ENCODE peak calls at places on chromosome 13, in eight cellular contexts. One of them, this sample, is unnamed.

GRCh38 chr13:45784755-45785675 is 66.5 kb downstream of the SIAH3 start:
- DNase-seq in fibroblast of mammary gland: no peak
- DNase-seq in T-helper 2 cell: no peak
- DNase-seq in stimulated activated CD4-positive, alpha-beta T cell treated with anti-CD3 and anti-CD28 coated beads, Interleukin-12 subunit alpha, Interleukin-12 subunit beta, amount 100 ng/mL, for 24 hours: no peak
- DNase-seq in activated CD4-positive, alpha-beta T cell treated with anti-CD3 and anti-CD28 coated beads for 36 hours: no peak
- DNase-seq in mammary epithelial cell: peak; percentile 80
- DNase-seq in NCI-H345: no peak
- DNase-seq in mesendoderm: no peak
- DNase-seq in this sample: no peak

GRCh38 chr13:112653821-112654220 is 36.0 kb upstream of the ATP11A start:
- DNase-seq in T-helper 2 cell: no peak
- DNase-seq in activated CD4-positive, alpha-beta T cell treated with anti-CD3 and anti-CD28 coated beads for 36 hours: no peak
- DNase-seq in fibroblast of mammary gland: no peak
- DNase-seq in mammary epithelial cell: no peak
- DNase-seq in NCI-H345: no peak
- DNase-seq in stimulated activated CD4-positive, alpha-beta T cell treated with anti-CD3 and anti-CD28 coated beads, Interleukin-12 subunit alpha, Interleukin-12 subunit beta, amount 100 ng/mL, for 24 hours: no peak
- DNase-seq in mesendoderm: no peak
- DNase-seq in this sample: no peak

GRCh38 chr13:19634129-19634740 is 776 bp downstream of the MPHOSPH8 start:
- DNase-seq in mesendoderm: peak; percentile 57
- DNase-seq in T-helper 2 cell: no peak
- DNase-seq in stimulated activated CD4-positive, alpha-beta T cell treated with anti-CD3 and anti-CD28 coated beads, Interleukin-12 subunit alpha, Interleukin-12 subunit beta, amount 100 ng/mL, for 24 hours: no peak
- DNase-seq in activated CD4-positive, alpha-beta T cell treated with anti-CD3 and anti-CD28 coated beads for 36 hours: no peak
- DNase-seq in fibroblast of mammary gland: peak; percentile 45
- DNase-seq in mammary epithelial cell: peak; percentile 50
- DNase-seq in NCI-H345: peak; percentile 12
- DNase-seq in this sample: no peak

GRCh38 chr13:65834897-65835296 is 1395.2 kb downstream of the PCDH9 start:
- DNase-seq in mesendoderm: no peak
- DNase-seq in T-helper 2 cell: no peak
- DNase-seq in mammary epithelial cell: no peak
- DNase-seq in stimulated activated CD4-positive, alpha-beta T cell treated with anti-CD3 and anti-CD28 coated beads, Interleukin-12 subunit alpha, Interleukin-12 subunit beta, amount 100 ng/mL, for 24 hours: no peak
- DNase-seq in activated CD4-positive, alpha-beta T cell treated with anti-CD3 and anti-CD28 coated beads for 36 hours: no peak
- DNase-seq in fibroblast of mammary gland: peak; percentile 11
- DNase-seq in NCI-H345: no peak
- DNase-seq in this sample: no peak

GRCh38 chr13:32984857-32985626 is 31.2 kb upstream of the KL start:
- DNase-seq in activated CD4-positive, alpha-beta T cell treated with anti-CD3 and anti-CD28 coated beads for 36 hours: peak; percentile 13
- DNase-seq in T-helper 2 cell: no peak
- DNase-seq in stimulated activated CD4-positive, alpha-beta T cell treated with anti-CD3 and anti-CD28 coated beads, Interleukin-12 subunit alpha, Interleukin-12 subunit beta, amount 100 ng/mL, for 24 hours: no peak
- DNase-seq in NCI-H345: peak; percentile 86
- DNase-seq in mammary epithelial cell: no peak
- DNase-seq in fibroblast of mammary gland: peak; percentile 28
- DNase-seq in mesendoderm: no peak
- DNase-seq in this sample: no peak

GRCh38 chr13:93951153-93951552 is 528.3 kb downstream of the DCT start:
- DNase-seq in NCI-H345: peak; percentile 11
- DNase-seq in mammary epithelial cell: no peak
- DNase-seq in fibroblast of mammary gland: peak; percentile 34
- DNase-seq in activated CD4-positive, alpha-beta T cell treated with anti-CD3 and anti-CD28 coated beads for 36 hours: no peak
- DNase-seq in mesendoderm: peak; percentile 10
- DNase-seq in stimulated activated CD4-positive, alpha-beta T cell treated with anti-CD3 and anti-CD28 coated beads, Interleukin-12 subunit alpha, Interleukin-12 subunit beta, amount 100 ng/mL, for 24 hours: no peak
- DNase-seq in T-helper 2 cell: no peak
- DNase-seq in this sample: no peak

GRCh38 chr13:56198350-56198749 is 942.4 kb upstream of the PRR20A start:
- DNase-seq in activated CD4-positive, alpha-beta T cell treated with anti-CD3 and anti-CD28 coated beads for 36 hours: no peak
- DNase-seq in fibroblast of mammary gland: no peak
- DNase-seq in mammary epithelial cell: no peak
- DNase-seq in stimulated activated CD4-positive, alpha-beta T cell treated with anti-CD3 and anti-CD28 coated beads, Interleukin-12 subunit alpha, Interleukin-12 subunit beta, amount 100 ng/mL, for 24 hours: no peak
- DNase-seq in NCI-H345: no peak
- DNase-seq in mesendoderm: no peak
- DNase-seq in T-helper 2 cell: no peak
- DNase-seq in this sample: no peak

GRCh38 chr13:40236566-40237168 is 429.8 kb downstream of the FOXO1 start:
- DNase-seq in stimulated activated CD4-positive, alpha-beta T cell treated with anti-CD3 and anti-CD28 coated beads, Interleukin-12 subunit alpha, Interleukin-12 subunit beta, amount 100 ng/mL, for 24 hours: no peak
- DNase-seq in activated CD4-positive, alpha-beta T cell treated with anti-CD3 and anti-CD28 coated beads for 36 hours: no peak
- DNase-seq in mesendoderm: no peak
- DNase-seq in T-helper 2 cell: no peak
- DNase-seq in fibroblast of mammary gland: peak; percentile 92
- DNase-seq in mammary epithelial cell: no peak
- DNase-seq in NCI-H345: no peak
- DNase-seq in this sample: no peak

GRCh38 chr13:31965361-31966066 is 66.1 kb upstream of the FRY start:
- DNase-seq in mammary epithelial cell: peak; percentile 59
- DNase-seq in mesendoderm: no peak
- DNase-seq in fibroblast of mammary gland: no peak
- DNase-seq in stimulated activated CD4-positive, alpha-beta T cell treated with anti-CD3 and anti-CD28 coated beads, Interleukin-12 subunit alpha, Interleukin-12 subunit beta, amount 100 ng/mL, for 24 hours: no peak
- DNase-seq in activated CD4-positive, alpha-beta T cell treated with anti-CD3 and anti-CD28 coated beads for 36 hours: no peak
- DNase-seq in T-helper 2 cell: no peak
- DNase-seq in NCI-H345: no peak
- DNase-seq in this sample: no peak

GRCh38 chr13:106858910-106859309 is 291.0 kb upstream of the ARGLU1 start:
- DNase-seq in NCI-H345: no peak
- DNase-seq in activated CD4-positive, alpha-beta T cell treated with anti-CD3 and anti-CD28 coated beads for 36 hours: no peak
- DNase-seq in T-helper 2 cell: no peak
- DNase-seq in mesendoderm: peak; percentile 79
- DNase-seq in mammary epithelial cell: no peak
- DNase-seq in stimulated activated CD4-positive, alpha-beta T cell treated with anti-CD3 and anti-CD28 coated beads, Interleukin-12 subunit alpha, Interleukin-12 subunit beta, amount 100 ng/mL, for 24 hours: no peak
- DNase-seq in fibroblast of mammary gland: no peak
- DNase-seq in this sample: no peak

GRCh38 chr13:45327253-45327954 is 13.6 kb downstream of the TPT1 start:
- DNase-seq in T-helper 2 cell: no peak
- DNase-seq in activated CD4-positive, alpha-beta T cell treated with anti-CD3 and anti-CD28 coated beads for 36 hours: no peak
- DNase-seq in NCI-H345: no peak
- DNase-seq in mesendoderm: no peak
- DNase-seq in stimulated activated CD4-positive, alpha-beta T cell treated with anti-CD3 and anti-CD28 coated beads, Interleukin-12 subunit alpha, Interleukin-12 subunit beta, amount 100 ng/mL, for 24 hours: no peak
- DNase-seq in fibroblast of mammary gland: no peak
- DNase-seq in mammary epithelial cell: peak; percentile 58
- DNase-seq in this sample: peak; percentile 26

GRCh38 chr13:102395174-102395573 is 6.7 kb downstream of the FGF14 start:
- DNase-seq in mammary epithelial cell: no peak
- DNase-seq in stimulated activated CD4-positive, alpha-beta T cell treated with anti-CD3 and anti-CD28 coated beads, Interleukin-12 subunit alpha, Interleukin-12 subunit beta, amount 100 ng/mL, for 24 hours: no peak
- DNase-seq in fibroblast of mammary gland: no peak
- DNase-seq in T-helper 2 cell: no peak
- DNase-seq in mesendoderm: no peak
- DNase-seq in NCI-H345: peak; percentile 49
- DNase-seq in activated CD4-positive, alpha-beta T cell treated with anti-CD3 and anti-CD28 coated beads for 36 hours: no peak
- DNase-seq in this sample: no peak

GRCh38 chr13:44767257-44767656 is 191.1 kb upstream of the TSC22D1 start:
- DNase-seq in activated CD4-positive, alpha-beta T cell treated with anti-CD3 and anti-CD28 coated beads for 36 hours: no peak
- DNase-seq in T-helper 2 cell: no peak
- DNase-seq in fibroblast of mammary gland: no peak
- DNase-seq in stimulated activated CD4-positive, alpha-beta T cell treated with anti-CD3 and anti-CD28 coated beads, Interleukin-12 subunit alpha, Interleukin-12 subunit beta, amount 100 ng/mL, for 24 hours: no peak
- DNase-seq in mammary epithelial cell: no peak
- DNase-seq in mesendoderm: no peak
- DNase-seq in NCI-H345: no peak
- DNase-seq in this sample: no peak

GRCh38 chr13:113413178-113413897 is 40.0 kb downstream of the ADPRHL1 start:
- DNase-seq in mesendoderm: no peak
- DNase-seq in T-helper 2 cell: no peak
- DNase-seq in mammary epithelial cell: no peak
- DNase-seq in fibroblast of mammary gland: no peak
- DNase-seq in stimulated activated CD4-positive, alpha-beta T cell treated with anti-CD3 and anti-CD28 coated beads, Interleukin-12 subunit alpha, Interleukin-12 subunit beta, amount 100 ng/mL, for 24 hours: no peak
- DNase-seq in activated CD4-positive, alpha-beta T cell treated with anti-CD3 and anti-CD28 coated beads for 36 hours: no peak
- DNase-seq in NCI-H345: no peak
- DNase-seq in this sample: no peak

GRCh38 chr13:113882716-113883115 is 18.8 kb upstream of the GAS6 start:
- DNase-seq in NCI-H345: no peak
- DNase-seq in stimulated activated CD4-positive, alpha-beta T cell treated with anti-CD3 and anti-CD28 coated beads, Interleukin-12 subunit alpha, Interleukin-12 subunit beta, amount 100 ng/mL, for 24 hours: no peak
- DNase-seq in mesendoderm: no peak
- DNase-seq in fibroblast of mammary gland: no peak
- DNase-seq in T-helper 2 cell: no peak
- DNase-seq in mammary epithelial cell: no peak
- DNase-seq in activated CD4-positive, alpha-beta T cell treated with anti-CD3 and anti-CD28 coated beads for 36 hours: no peak
- DNase-seq in this sample: no peak

GRCh38 chr13:112783135-112783945 is 93.5 kb downstream of the ATP11A start:
- DNase-seq in activated CD4-positive, alpha-beta T cell treated with anti-CD3 and anti-CD28 coated beads for 36 hours: no peak
- DNase-seq in T-helper 2 cell: no peak
- DNase-seq in fibroblast of mammary gland: peak; percentile 78
- DNase-seq in NCI-H345: no peak
- DNase-seq in mammary epithelial cell: no peak
- DNase-seq in stimulated activated CD4-positive, alpha-beta T cell treated with anti-CD3 and anti-CD28 coated beads, Interleukin-12 subunit alpha, Interleukin-12 subunit beta, amount 100 ng/mL, for 24 hours: no peak
- DNase-seq in mesendoderm: no peak
- DNase-seq in this sample: no peak

GRCh38 chr13:94708031-94708571 is 4.2 kb downstream of the SOX21 start:
- DNase-seq in fibroblast of mammary gland: no peak
- DNase-seq in NCI-H345: peak; percentile 83
- DNase-seq in activated CD4-positive, alpha-beta T cell treated with anti-CD3 and anti-CD28 coated beads for 36 hours: peak; percentile 14
- DNase-seq in stimulated activated CD4-positive, alpha-beta T cell treated with anti-CD3 and anti-CD28 coated beads, Interleukin-12 subunit alpha, Interleukin-12 subunit beta, amount 100 ng/mL, for 24 hours: no peak
- DNase-seq in T-helper 2 cell: no peak
- DNase-seq in mammary epithelial cell: no peak
- DNase-seq in mesendoderm: peak; percentile 75
- DNase-seq in this sample: no peak

GRCh38 chr13:65606622-65607021 is 1623.5 kb downstream of the PCDH9 start:
- DNase-seq in mammary epithelial cell: no peak
- DNase-seq in stimulated activated CD4-positive, alpha-beta T cell treated with anti-CD3 and anti-CD28 coated beads, Interleukin-12 subunit alpha, Interleukin-12 subunit beta, amount 100 ng/mL, for 24 hours: no peak
- DNase-seq in NCI-H345: no peak
- DNase-seq in activated CD4-positive, alpha-beta T cell treated with anti-CD3 and anti-CD28 coated beads for 36 hours: no peak
- DNase-seq in mesendoderm: no peak
- DNase-seq in fibroblast of mammary gland: peak; percentile 55
- DNase-seq in T-helper 2 cell: no peak
- DNase-seq in this sample: no peak

GRCh38 chr13:75383064-75383715 is 98.8 kb downstream of the TBC1D4 start:
- DNase-seq in T-helper 2 cell: no peak
- DNase-seq in stimulated activated CD4-positive, alpha-beta T cell treated with anti-CD3 and anti-CD28 coated beads, Interleukin-12 subunit alpha, Interleukin-12 subunit beta, amount 100 ng/mL, for 24 hours: no peak
- DNase-seq in mesendoderm: no peak
- DNase-seq in NCI-H345: no peak
- DNase-seq in activated CD4-positive, alpha-beta T cell treated with anti-CD3 and anti-CD28 coated beads for 36 hours: no peak
- DNase-seq in fibroblast of mammary gland: no peak
- DNase-seq in mammary epithelial cell: no peak
- DNase-seq in this sample: no peak

GRCh38 chr13:42022796-42023493 is 25.5 kb upstream of the DGKH start:
- DNase-seq in mammary epithelial cell: no peak
- DNase-seq in activated CD4-positive, alpha-beta T cell treated with anti-CD3 and anti-CD28 coated beads for 36 hours: no peak
- DNase-seq in mesendoderm: no peak
- DNase-seq in NCI-H345: no peak
- DNase-seq in T-helper 2 cell: no peak
- DNase-seq in stimulated activated CD4-positive, alpha-beta T cell treated with anti-CD3 and anti-CD28 coated beads, Interleukin-12 subunit alpha, Interleukin-12 subunit beta, amount 100 ng/mL, for 24 hours: no peak
- DNase-seq in fibroblast of mammary gland: peak; percentile 82
- DNase-seq in this sample: no peak